ENCODE peak calls at places on chromosome 1, in five cellular contexts. P is nephron progenitor cell; K is CD8-positive, alpha-beta T cell; M is right lobe of liver; X is HEK293T. D is an unnamed sample.

GRCh38 chr1:157073944-157074685 is 25.5 kb downstream of the ETV3L start:
- DNase-seq in P (peak), X (peak), M (peak), K (peak), D (no peak)

GRCh38 chr1:1073743-1074587 is at the start of gene RNF223:
- DNase-seq in P (peak), X (no peak), M (no peak), K (no peak), D (no peak)

GRCh38 chr1:245822997-245823396 is 668.2 kb downstream of the KIF26B start:
- DNase-seq in K (no peak), P (no peak), X (no peak), M (no peak), D (no peak)

GRCh38 chr1:40877681-40878080 is 15.5 kb upstream of the CITED4 start:
- DNase-seq in X (no peak), K (no peak), P (peak), M (peak), D (no peak)

GRCh38 chr1:17207046-17207445 is 2.1 kb downstream of the PADI1 start:
- DNase-seq in K (no peak), M (peak), X (no peak), P (no peak), D (no peak)

GRCh38 chr1:162753998-162754585 is 36.4 kb upstream of the HSD17B7 start:
- DNase-seq in M (no peak), X (no peak), K (no peak), P (no peak), D (no peak)

GRCh38 chr1:112995890-112996289 is 39.9 kb upstream of the SLC16A1 start:
- DNase-seq in M (no peak), K (no peak), P (no peak), X (no peak), D (no peak)

GRCh38 chr1:41455479-41456271 is 28.8 kb downstream of the EDN2 start:
- DNase-seq in P (no peak), M (no peak), X (no peak), K (no peak), D (no peak)

GRCh38 chr1:30700528-30701265 is 22.7 kb downstream of the MATN1 start:
- DNase-seq in M (no peak), P (no peak), X (no peak), K (no peak), D (no peak)

GRCh38 chr1:177959793-177960515 is 9.9 kb downstream of the SEC16B start:
- DNase-seq in P (no peak), M (no peak), K (no peak), X (peak), D (peak)

GRCh38 chr1:245197911-245198379 is 43.2 kb downstream of the KIF26B start:
- DNase-seq in K (no peak), X (no peak), M (no peak), P (no peak), D (no peak)

GRCh38 chr1:24870551-24871195 is 59.4 kb downstream of the RUNX3 start:
- DNase-seq in P (no peak), X (no peak), M (no peak), K (no peak), D (no peak)

GRCh38 chr1:5758859-5759578 is 233.2 kb downstream of the NPHP4 start:
- DNase-seq in M (no peak), K (no peak), P (no peak), X (no peak), D (no peak)

GRCh38 chr1:240210026-240210425 is 118.3 kb downstream of the FMN2 start:
- DNase-seq in P (no peak), X (no peak), M (no peak), K (no peak), D (no peak)

GRCh38 chr1:43760745-43761343 is 53.5 kb downstream of the ST3GAL3 start:
- DNase-seq in M (no peak), X (no peak), K (no peak), P (no peak), D (no peak)

GRCh38 chr1:35305383-35305782 is 36.9 kb downstream of the ZMYM4 start:
- DNase-seq in K (no peak), M (no peak), X (no peak), P (no peak), D (no peak)

GRCh38 chr1:22428672-22429071 is 23.0 kb upstream of the ZBTB40 start:
- DNase-seq in P (no peak), M (no peak), X (peak), K (no peak), D (no peak)

GRCh38 chr1:204453141-204453772 is 41.3 kb downstream of the PIK3C2B start:
- DNase-seq in K (peak), M (no peak), P (no peak), X (no peak), D (no peak)

GRCh38 chr1:206863266-206863665 is 2.2 kb upstream of the IL20 start:
- DNase-seq in X (no peak), M (no peak), P (no peak), K (no peak), D (no peak)

GRCh38 chr1:183822081-183822611 is 17.2 kb downstream of the RGL1 start:
- DNase-seq in M (no peak), X (no peak), K (no peak), P (no peak), D (no peak)

GRCh38 chr1:99849413-99849743 is 783 bp upstream of the AGL start:
- DNase-seq in X (peak), K (no peak), P (no peak), M (no peak), D (no peak)

GRCh38 chr1:20120796-20121195 is 1.5 kb upstream of the PLA2G2D start:
- DNase-seq in M (no peak), P (no peak), K (no peak), X (no peak), D (no peak)

GRCh38 chr1:206717237-206717989 is 32.7 kb downstream of the MAPKAPK2 start:
- DNase-seq in P (no peak), M (no peak), X (no peak), K (no peak), D (no peak)

GRCh38 chr1:81157686-81158085 is 643.0 kb upstream of the ADGRL2 start:
- DNase-seq in X (no peak), M (no peak), P (no peak), K (no peak), D (no peak)

GRCh38 chr1:248681651-248682050 is 20.9 kb downstream of the OR14I1 start:
- DNase-seq in M (no peak), X (no peak), K (no peak), P (no peak), D (no peak)

GRCh38 chr1:243500506-243500905 is 244.7 kb downstream of the SDCCAG8 start:
- DNase-seq in X (no peak), P (no peak), K (no peak), M (no peak), D (no peak)

GRCh38 chr1:46617108-46617694 is 590 bp upstream of the MOB3C start:
- DNase-seq in X (no peak), K (no peak), M (no peak), P (no peak), D (no peak)

GRCh38 chr1:28792644-28793121 is 19.3 kb upstream of the OPRD1 start:
- DNase-seq in X (peak), P (no peak), K (no peak), M (no peak), D (no peak)

GRCh38 chr1:53553734-53554509 is 94.7 kb downstream of the DMRTB1 start:
- DNase-seq in P (peak), K (no peak), M (peak), X (no peak), D (no peak)

GRCh38 chr1:32219022-32219421 is 3.1 kb downstream of the TMEM234 start:
- DNase-seq in P (no peak), X (no peak), M (no peak), K (no peak), D (no peak)

GRCh38 chr1:172821609-172822274 is 162.8 kb downstream of the FASLG start:
- DNase-seq in K (no peak), X (no peak), M (no peak), P (no peak), D (no peak)

GRCh38 chr1:10962483-10962882 is 50.0 kb upstream of the TARDBP start:
- DNase-seq in P (no peak), K (no peak), M (no peak), X (no peak), D (no peak)